ENCODE peak calls at places on chromosome X, in six cellular contexts. I is A549, T is ovary, L is transverse colon, X is HepG2, R is stomach. V is an unnamed sample.

GRCh38 chrX:9420513-9420912 is 44.3 kb upstream of the TBL1X start:
- DNase-seq in L (no peak), I (no peak), R (no peak), T (no peak), X (no peak), V (no peak)

GRCh38 chrX:112947981-112948380 is 107.3 kb upstream of the AMOT start:
- DNase-seq in X (no peak), I (no peak), T (no peak), L (no peak), R (no peak), V (no peak)

GRCh38 chrX:15114865-15115566 is 154.9 kb downstream of the ASB9 start:
- DNase-seq in I (no peak), L (no peak), T (no peak), X (no peak), R (no peak), V (no peak)

GRCh38 chrX:133923113-133923512 is 62.3 kb downstream of the GPC3 start:
- DNase-seq in X (no peak), I (no peak), T (no peak), R (no peak), L (no peak), V (no peak)

GRCh38 chrX:6226053-6226645 is 2.5 kb downstream of the NLGN4X start:
- DNase-seq in T (peak), L (no peak), I (no peak), X (no peak), R (no peak), V (no peak)

GRCh38 chrX:15382809-15383208 is 1.4 kb downstream of the VEGFD start:
- DNase-seq in I (no peak), L (no peak), X (no peak), T (no peak), R (no peak), V (no peak)

GRCh38 chrX:46381630-46382029 is 163.6 kb downstream of the ZNF674 start:
- DNase-seq in L (peak), R (no peak), T (no peak), X (peak), I (no peak), V (peak)

GRCh38 chrX:153967536-153968214 is 3.9 kb downstream of the HCFC1 start:
- DNase-seq in I (no peak), T (no peak), R (no peak), X (no peak), L (no peak), V (no peak)

GRCh38 chrX:100479329-100479728 is 69.3 kb upstream of the PCDH19 start:
- DNase-seq in I (no peak), X (no peak), R (no peak), L (no peak), T (no peak), V (no peak)

GRCh38 chrX:39689374-39690104 is 408.2 kb downstream of the BCOR start:
- DNase-seq in L (peak), R (no peak), I (no peak), X (no peak), T (no peak), V (no peak)

GRCh38 chrX:111164728-111165127 is 68.7 kb downstream of the PAK3 start:
- DNase-seq in X (no peak), T (no peak), R (no peak), L (no peak), I (no peak), V (no peak)

GRCh38 chrX:9414416-9414815 is 50.4 kb upstream of the TBL1X start:
- DNase-seq in T (no peak), X (no peak), L (no peak), R (no peak), I (no peak), V (no peak)

GRCh38 chrX:1673337-1673736 is 58.5 kb downstream of the ASMT start:
- DNase-seq in L (peak), T (no peak), R (no peak), X (peak), I (peak), V (no peak)

GRCh38 chrX:11704725-11705495 is 39.2 kb upstream of the ARHGAP6 start:
- DNase-seq in X (no peak), T (no peak), L (no peak), R (no peak), I (no peak), V (no peak)

GRCh38 chrX:52140020-52140419 is 44.7 kb upstream of the MAGED4 start:
- DNase-seq in L (no peak), I (no peak), T (no peak), X (no peak), R (no peak), V (no peak)

GRCh38 chrX:118164138-118164537 is 47.5 kb upstream of the KLHL13 start:
- DNase-seq in T (no peak), R (no peak), L (no peak), X (no peak), I (no peak), V (no peak)

GRCh38 chrX:66728818-66729271 is 90.0 kb upstream of the EDA2R start:
- DNase-seq in L (peak), R (peak), X (peak), T (peak), I (peak), V (peak)

GRCh38 chrX:2442694-2443093 is 58.1 kb downstream of the DHRSX start:
- DNase-seq in X (no peak), L (no peak), R (no peak), T (no peak), I (no peak), V (no peak)

GRCh38 chrX:1248381-1249061 is 20.1 kb upstream of the CSF2RA start:
- DNase-seq in R (no peak), I (no peak), T (no peak), X (peak), L (no peak), V (no peak)

GRCh38 chrX:11664211-11664888 is 1.4 kb downstream of the ARHGAP6 start:
- DNase-seq in I (no peak), T (peak), R (no peak), L (no peak), X (no peak), V (no peak)

GRCh38 chrX:97326456-97326855 is 442.7 kb downstream of the RPA4 start:
- DNase-seq in R (no peak), L (no peak), X (no peak), T (no peak), I (no peak), V (no peak)

GRCh38 chrX:108696690-108697089 is 39.7 kb downstream of the IRS4 start:
- DNase-seq in L (no peak), X (no peak), R (no peak), T (no peak), I (no peak), V (no peak)

GRCh38 chrX:38571058-38571457 is 9.7 kb downstream of the TSPAN7 start:
- DNase-seq in L (no peak), T (no peak), I (no peak), X (no peak), R (no peak), V (no peak)

GRCh38 chrX:30302957-30303356 is 6.2 kb downstream of the NR0B1 start:
- DNase-seq in R (peak), L (no peak), T (no peak), I (no peak), X (no peak), V (peak)

GRCh38 chrX:13669246-13669689 is 16.3 kb downstream of the TCEANC start:
- DNase-seq in L (peak), X (peak), T (peak), I (peak), R (peak), V (peak)

GRCh38 chrX:26889574-26889973 is 573.6 kb downstream of the PPP4R3C start:
- DNase-seq in I (no peak), R (no peak), T (no peak), L (no peak), X (no peak), V (no peak)

GRCh38 chrX:30895331-30895730 is 6.3 kb upstream of the TAB3 start:
- DNase-seq in I (no peak), L (no peak), X (peak), T (no peak), R (no peak), V (no peak)

GRCh38 chrX:53239474-53239873 is 14.5 kb upstream of the KDM5C start:
- DNase-seq in L (no peak), I (peak), X (peak), T (no peak), R (no peak), V (no peak)

GRCh38 chrX:108516184-108516583 is 76.5 kb downstream of the COL4A5 start:
- DNase-seq in I (no peak), T (no peak), X (peak), R (no peak), L (no peak), V (no peak)

GRCh38 chrX:135185795-135186443 is 14.7 kb upstream of the CT55 start:
- DNase-seq in I (peak), T (no peak), R (no peak), L (no peak), X (peak), V (no peak)

GRCh38 chrX:12610079-12610478 is 181.1 kb upstream of the PRPS2 start:
- DNase-seq in I (no peak), R (no peak), T (no peak), X (no peak), L (no peak), V (no peak)

GRCh38 chrX:49096419-49096818 is 16.7 kb upstream of the WDR45 start:
- DNase-seq in T (no peak), I (no peak), X (no peak), L (no peak), R (no peak), V (no peak)

GRCh38 chrX:38183577-38183976 is 37.1 kb downstream of the SRPX start:
- DNase-seq in L (no peak), T (no peak), X (no peak), R (no peak), I (no peak), V (no peak)

GRCh38 chrX:150165776-150166610 is 197.1 kb upstream of the MAMLD1 start:
- DNase-seq in I (no peak), L (no peak), R (no peak), T (no peak), X (no peak), V (no peak)

GRCh38 chrX:50698944-50699343 is 115.0 kb downstream of the SHROOM4 start:
- DNase-seq in R (no peak), X (no peak), L (no peak), I (no peak), T (no peak), V (no peak)

GRCh38 chrX:80335062-80335830 is 85.0 kb upstream of the TENT5D start:
- DNase-seq in L (peak), I (peak), R (peak), T (peak), X (no peak), V (peak)
- H3K4me3 ChIP-seq in L (peak), I (peak), R (peak), T (peak), X (no peak), V (peak)

GRCh38 chrX:132045456-132045855 is 22.4 kb downstream of the STK26 start:
- DNase-seq in X (no peak), R (no peak), I (no peak), T (no peak), L (no peak), V (no peak)

GRCh38 chrX:132046533-132046932 is 23.4 kb downstream of the STK26 start:
- DNase-seq in R (no peak), I (no peak), X (no peak), T (no peak), L (no peak), V (no peak)

GRCh38 chrX:132043977-132044376 is 20.9 kb downstream of the STK26 start:
- DNase-seq in X (no peak), L (no peak), T (no peak), R (no peak), I (no peak), V (no peak)

GRCh38 chrX:132041016-132041415 is 17.9 kb downstream of the STK26 start:
- DNase-seq in X (no peak), R (no peak), L (no peak), I (no peak), T (no peak), V (no peak)

GRCh38 chrX:132044953-132045352 is 21.9 kb downstream of the STK26 start:
- DNase-seq in R (no peak), X (no peak), L (no peak), I (no peak), T (no peak), V (no peak)
- TF ChIP-seq EP300 in R (no peak), X (no peak), L (no peak), I (no peak), T (no peak), V (no peak)

DNA sequence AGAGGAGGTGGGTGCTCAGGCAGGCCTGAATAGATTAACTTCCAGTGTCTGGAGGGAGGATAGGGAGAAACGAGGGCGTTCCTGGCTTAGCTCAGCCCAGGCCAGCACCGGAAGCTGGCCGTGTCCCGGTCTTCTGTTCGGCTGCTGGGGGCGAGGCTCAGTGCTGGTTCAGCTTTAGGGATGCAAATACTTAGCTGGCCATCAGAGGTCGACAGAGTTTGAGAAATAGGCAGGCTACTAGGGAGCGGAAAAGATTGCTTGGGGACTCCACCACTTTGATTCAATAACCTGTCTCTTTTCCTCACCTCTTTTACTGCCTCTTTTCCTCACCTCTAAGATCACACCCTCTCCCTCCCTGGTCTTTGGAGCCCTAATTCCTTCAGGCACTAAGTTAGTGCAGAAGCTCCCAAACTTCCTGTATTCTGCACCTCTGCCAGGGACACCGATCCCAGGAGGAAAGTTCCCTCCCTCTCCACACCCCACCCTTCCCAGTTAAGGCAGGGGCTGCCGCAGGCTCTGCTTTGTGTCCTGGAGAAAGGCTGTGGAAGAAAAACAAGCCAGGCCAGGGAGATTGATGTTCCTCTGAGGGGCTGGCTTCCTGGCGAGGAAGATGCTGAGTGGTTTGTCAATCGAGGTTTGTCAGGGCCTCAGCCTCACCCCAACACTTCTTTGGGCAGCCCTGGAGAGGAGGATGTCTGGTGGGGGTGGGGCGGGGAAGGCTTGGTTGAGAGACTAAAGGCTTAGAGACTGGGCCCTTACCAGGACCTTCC is 6.0 kb upstream of the EFNB1 start:
- DNase-seq in I (peak), L (no peak), T (peak), X (peak), R (no peak), V (no peak)
- TF ChIP-seq POLR2A in I (no peak), L (no peak), T (no peak), X (no peak), R (no peak), V (no peak)

DNA sequence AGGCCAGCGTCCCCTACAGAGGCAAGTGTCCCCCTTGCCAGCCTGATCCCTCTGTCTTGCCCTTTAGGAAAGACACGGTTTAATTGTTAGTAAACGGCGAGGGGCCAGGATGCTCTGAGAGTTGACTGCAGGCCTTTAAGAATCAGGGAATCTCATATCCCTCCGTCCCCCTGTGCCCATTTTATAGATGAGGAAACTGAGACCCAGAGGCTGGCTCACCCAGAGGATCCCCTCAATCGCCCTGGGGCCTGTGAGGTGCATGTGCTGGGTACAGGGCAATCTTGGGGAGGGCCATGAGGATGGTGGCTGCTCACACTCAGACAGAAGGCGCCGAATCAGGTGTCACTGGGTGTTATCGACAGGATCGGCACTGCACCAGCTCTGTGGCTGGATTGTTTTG is 575 bp downstream of the ZNF185 start:
- DNase-seq in X (no peak), T (no peak), L (no peak), I (no peak), R (no peak), V (no peak)
- H3K4me3 ChIP-seq in X (no peak), T (no peak), L (peak), I (peak), R (peak), V (peak)

V was measured in tibial nerve.